ENCODE peak calls at places on chromosomes 16 and 17, in eight cellular contexts. F is colonic mucosa; T is naive thymus-derived CD4-positive, alpha-beta T cell; V is NT2/D1; U is pancreas; N is thyroid gland; G is heart left ventricle; P is MM.1S. W is an unnamed sample. For H3K4me1, the result is how much of the 10 kb centered on the place peaks cover.

GRCh38 chr17:78494189-78494960 is 82.8 kb downstream of the DNAH17 start:
- DNase-seq in U (no peak), T (no peak), G (no peak), N (no peak), V (no peak), F (no peak), P (no peak), W (no peak)

GRCh38 chr17:31494259-31495048 is 103.0 kb downstream of the RAB11FIP4 start:
- DNase-seq in V (no peak), F (peak), N (peak), G (no peak), T (peak), P (no peak), U (no peak), W (no peak)

GRCh38 chr16:23026777-23027362 is 122.4 kb downstream of the USP31 start:
- DNase-seq in G (no peak), P (no peak), F (no peak), U (no peak), V (peak), T (no peak), N (no peak), W (no peak)

GRCh38 chr17:73308017-73308823 is 3.6 kb downstream of the CDC42EP4 start:
- DNase-seq in U (peak), G (peak), T (no peak), P (no peak), N (peak), F (peak), V (no peak), W (no peak)

GRCh38 chr16:58426095-58426494 is 33.8 kb downstream of the GINS3 start:
- DNase-seq in N (no peak), P (peak), G (no peak), U (no peak), T (no peak), V (no peak), F (no peak), W (no peak)

GRCh38 chr16:81752225-81752875 is 26.7 kb upstream of the PLCG2 start:
- DNase-seq in T (no peak), U (no peak), G (peak), N (no peak), V (no peak), P (peak), F (peak), W (no peak)

GRCh38 chr17:20775331-20775730 is 195.8 kb downstream of the CDRT15L2 start:
- DNase-seq in P (no peak), N (no peak), F (no peak), U (no peak), V (no peak), T (no peak), G (no peak), W (no peak)

GRCh38 chr17:56830726-56831363 is 2.9 kb downstream of the C17orf67 start:
- DNase-seq in U (peak), P (no peak), F (no peak), G (no peak), N (no peak), T (no peak), V (no peak), W (no peak)

GRCh38 chr16:3101018-3101840 is 2.1 kb upstream of the ZSCAN10 start:
- DNase-seq in V (no peak), G (no peak), P (peak), N (no peak), T (peak), F (peak), U (no peak), W (no peak)

GRCh38 chr16:66660422-66661209 is 35.9 kb downstream of the CMTM4 start:
- DNase-seq in U (no peak), N (peak), F (peak), P (no peak), G (peak), T (no peak), V (no peak), W (no peak)

GRCh38 chr17:67542219-67543114 is 165.4 kb downstream of the PITPNC1 start:
- DNase-seq in U (no peak), F (no peak), P (no peak), V (no peak), G (no peak), T (no peak), N (no peak), W (no peak)

GRCh38 chr16:70573451-70574121 is 50.0 kb downstream of the SF3B3 start:
- DNase-seq in T (no peak), F (no peak), U (no peak), N (peak), G (peak), P (no peak), V (no peak), W (no peak)

GRCh38 chr17:81080056-81080455 is 45.1 kb downstream of the BAIAP2 start:
- DNase-seq in N (no peak), V (no peak), T (no peak), U (no peak), F (no peak), G (no peak), P (no peak), W (no peak)

GRCh38 chr17:40464392-40464855 is 21.2 kb downstream of the IGFBP4 start:
- DNase-seq in N (no peak), V (no peak), G (no peak), T (no peak), U (no peak), P (no peak), F (no peak), W (no peak)

GRCh38 chr17:40461774-40462342 is 18.6 kb downstream of the IGFBP4 start:
- DNase-seq in G (no peak), U (no peak), N (no peak), F (no peak), T (no peak), V (no peak), P (no peak), W (no peak)

GRCh38 chr17:40462343-40463121 is 19.3 kb downstream of the IGFBP4 start:
- DNase-seq in G (no peak), T (no peak), P (no peak), U (no peak), V (no peak), F (no peak), N (no peak), W (no peak)

GRCh38 chr17:40461036-40461721 is 17.9 kb downstream of the IGFBP4 start:
- DNase-seq in T (no peak), P (no peak), F (no peak), V (no peak), U (no peak), N (no peak), G (no peak), W (no peak)

DNA sequence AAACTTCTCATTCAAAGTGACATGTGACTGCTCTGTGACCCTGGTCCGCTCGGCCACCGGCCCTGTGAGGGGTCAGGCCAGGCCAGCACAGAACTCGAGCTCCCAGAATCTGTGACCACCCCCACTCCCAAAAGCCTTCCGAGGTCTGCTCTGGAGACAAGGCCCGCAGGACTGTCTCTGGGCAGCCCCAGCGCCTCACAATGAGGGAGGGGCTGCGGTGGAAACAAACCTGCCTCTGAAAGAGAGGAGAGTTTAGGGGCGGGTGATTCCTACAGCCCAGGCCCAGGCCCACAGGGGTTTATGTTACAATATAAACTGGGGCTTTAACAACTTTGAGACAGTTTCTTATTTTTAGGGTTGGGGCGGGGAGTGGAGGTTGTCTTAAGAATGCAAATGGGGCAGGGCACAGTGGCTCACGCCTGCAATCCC is 19.9 kb downstream of the IGFBP4 start:
- DNase-seq in G (no peak), T (no peak), U (no peak), F (no peak), N (no peak), V (no peak), P (no peak), W (no peak)
- H3K4me1 ChIP-seq in G (under half), T (under half), U (under half), F (under half), N (under half), V (under half), P (under half), W (under half)

GRCh38 chr16:86928517-86929148 is 350.3 kb downstream of the FOXL1 start:
- DNase-seq in G (no peak), V (no peak), U (no peak), P (no peak), N (no peak), T (no peak), F (no peak), W (no peak)
- H3K4me1 ChIP-seq in G (under half), V (under half), U (under half), P (under half), N (under half), T (under half), F (under half), W (under half)

GRCh38 chr17:76262732-76263344 is 2.3 kb upstream of the UBALD2 start:
- DNase-seq in N (peak), G (no peak), U (peak), F (peak), V (no peak), P (peak), T (no peak), W (no peak)
- H3K4me1 ChIP-seq in N (under half), G (under half), U (under half), F (under half), V (under half), P (under half), T (under half), W (under half)

GRCh38 chr17:82269138-82269881 is 4.2 kb downstream of the CSNK1D start:
- DNase-seq in N (no peak), P (no peak), F (peak), U (no peak), G (no peak), T (no peak), V (no peak), W (no peak)
- H3K4me1 ChIP-seq in N (half or more), P (under half), F (half or more), U (under half), G (under half), T (half or more), V (under half), W (half or more)